ENCODE peak calls at places on chromosomes 3 and 15, in ten cellular contexts. T is esophagus squamous epithelium; G is OCI-LY7; S is CD8-positive, alpha-beta T cell; D is fibroblast of pulmonary artery; E is HCT116; F is lower leg skin; I is lower lobe of right lung; R is fibroblast of lung; K is GM06990. U is an unnamed sample.

GRCh38 chr15:25830844-25831443 is 32.2 kb downstream of the ATP10A start:
- DNase-seq in I (no peak), G (no peak), T (no peak), D (peak; percentile 85), K (no peak), S (no peak), F (no peak), E (no peak), R (peak; percentile 95), U (peak; percentile 87)

GRCh38 chr3:142993958-142994442 is 7.4 kb upstream of the U2SURP start:
- DNase-seq in K (no peak), S (peak; percentile 56), I (peak; percentile 65), G (peak; percentile 84), D (peak; percentile 88), R (peak; percentile 81), E (peak; percentile 59), T (no peak), F (no peak), U (no peak)

GRCh38 chr15:45456212-45457106 is 66.1 kb downstream of the SLC30A4 start:
- DNase-seq in S (peak; percentile 63), G (no peak), K (no peak), I (peak; percentile 57), D (peak; percentile 100), E (peak; percentile 90), R (peak; percentile 99), T (peak; percentile 14), F (peak; percentile 94), U (peak; percentile 98)

GRCh38 chr3:11201246-11202024 is 47.1 kb downstream of the HRH1 start:
- DNase-seq in T (no peak), I (no peak), K (no peak), F (no peak), R (peak; percentile 56), E (no peak), S (no peak), G (no peak), D (peak; percentile 85), U (peak; percentile 80)

GRCh38 chr15:94042163-94042954 is 189.0 kb upstream of the MCTP2 start:
- DNase-seq in T (no peak), G (no peak), S (no peak), F (no peak), D (peak; percentile 71), R (peak; percentile 64), E (no peak), I (no peak), K (no peak), U (no peak)

GRCh38 chr3:137110392-137110996 is 152.7 kb downstream of the IL20RB start:
- DNase-seq in T (no peak), K (no peak), G (peak; percentile 27), D (peak; percentile 49), E (peak; percentile 12), F (no peak), S (no peak), I (no peak), R (peak; percentile 39), U (no peak)

GRCh38 chr15:81098884-81099601 is 35.0 kb upstream of the CFAP161 start:
- DNase-seq in D (peak; percentile 76), K (no peak), R (no peak), I (peak; percentile 56), G (no peak), T (no peak), S (no peak), F (no peak), E (no peak), U (no peak)

GRCh38 chr3:43442872-43443395 is 156.6 kb downstream of the SNRK start:
- DNase-seq in T (no peak), I (no peak), K (no peak), S (no peak), R (no peak), D (no peak), E (no peak), F (no peak), G (no peak), U (no peak)

GRCh38 chr15:85500060-85500708 is 119.8 kb downstream of the AKAP13 start:
- DNase-seq in F (no peak), D (no peak), T (no peak), G (peak; percentile 23), I (no peak), E (no peak), S (no peak), R (no peak), K (no peak), U (no peak)

GRCh38 chr3:168342946-168343856 is 247.5 kb upstream of the GOLIM4 start:
- DNase-seq in R (no peak), I (no peak), K (no peak), D (no peak), E (no peak), F (no peak), S (no peak), G (no peak), T (no peak), U (no peak)

GRCh38 chr3:120678984-120679383 is 3.1 kb downstream of the HGD start:
- DNase-seq in T (no peak), G (peak; percentile 27), E (no peak), D (no peak), F (no peak), I (no peak), S (no peak), R (no peak), K (no peak), U (no peak)

GRCh38 chr3:59480486-59480995 is 430.7 kb upstream of the CFAP20DC start:
- DNase-seq in I (no peak), K (peak; percentile 49), E (no peak), D (peak; percentile 26), S (no peak), R (peak; percentile 57), T (no peak), F (no peak), G (no peak), U (no peak)

GRCh38 chr3:41158947-41159346 is 40.4 kb upstream of the CTNNB1 start:
- DNase-seq in G (no peak), F (no peak), D (peak; percentile 20), I (no peak), T (no peak), K (no peak), S (no peak), E (no peak), R (no peak), U (no peak)

GRCh38 chr3:77081240-77081661 is 41.4 kb downstream of the ROBO2 start:
- DNase-seq in S (no peak), R (peak; percentile 77), T (no peak), K (no peak), E (no peak), I (no peak), D (peak; percentile 37), F (no peak), G (no peak), U (peak; percentile 67)

GRCh38 chr3:141228385-141228784 is 3.2 kb upstream of the PXYLP1 start:
- DNase-seq in F (no peak), I (no peak), T (no peak), E (no peak), G (no peak), D (no peak), S (no peak), R (no peak), K (no peak), U (no peak)

GRCh38 chr15:100809151-100809550 is 70.5 kb upstream of the ALDH1A3 start:
- DNase-seq in D (peak; percentile 15), G (no peak), S (no peak), F (no peak), T (no peak), E (no peak), R (no peak), K (no peak), I (no peak), U (no peak)

GRCh38 chr15:58951388-58952060 is 18.0 kb upstream of the SLTM start:
- DNase-seq in E (peak; percentile 24), S (no peak), I (no peak), T (no peak), F (no peak), G (no peak), R (peak; percentile 93), D (peak; percentile 86), K (no peak), U (no peak)

GRCh38 chr15:78830514-78831228 is 19.4 kb upstream of the ADAMTS7 start:
- DNase-seq in F (no peak), I (peak; percentile 41), D (no peak), E (no peak), R (no peak), K (peak; percentile 30), S (peak; percentile 21), T (no peak), G (peak; percentile 25), U (no peak)

DNA sequence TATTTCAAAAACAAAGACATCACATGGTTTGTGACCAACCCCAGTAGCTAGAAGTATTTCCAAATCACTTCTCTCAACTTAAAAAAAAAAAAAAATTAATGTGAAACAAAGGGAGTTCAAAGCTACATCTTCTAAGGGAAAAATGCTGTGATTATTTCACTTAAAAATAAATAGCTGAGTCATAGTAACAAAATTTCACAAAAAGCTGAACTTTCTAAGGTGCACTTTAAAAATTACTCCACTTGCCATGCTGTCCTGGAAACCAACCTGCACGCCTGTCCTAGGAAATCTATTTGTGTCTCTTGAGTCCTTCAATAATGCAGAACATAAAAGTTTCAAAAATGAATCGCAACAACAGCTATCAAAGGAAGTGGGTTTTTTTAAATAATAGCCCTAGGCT is 1.8 kb downstream of the ACAP2 start:
- DNase-seq in I (no peak), G (no peak), S (no peak), D (peak; percentile 32), K (no peak), T (no peak), F (no peak), R (no peak), E (no peak), U (no peak)
- H3K4me3 ChIP-seq in I (peak overlapping the region; percentile 92), G (peak overlapping the region; percentile 79), S (peak overlapping the region; percentile 82), D (peak overlapping the region; percentile 73), K (peak overlapping the region; percentile 90), T (peak overlapping the region; percentile 100), F (no peak overlapping the region), R (peak overlapping the region; percentile 65), E (peak overlapping the region; percentile 80), U (peak overlapping the region; percentile 84)

GRCh38 chr15:43777293-43777819 is 590 bp upstream of the ELL3 start:
- DNase-seq in R (peak; percentile 70), F (peak; percentile 97), I (peak; percentile 88), D (peak; percentile 75), S (peak; percentile 82), K (peak; percentile 95), E (peak; percentile 77), T (no peak), G (peak; percentile 87), U (peak; percentile 90)
- TF ChIP-seq CTCF in R (peak; percentile 59), F (no peak), I (peak; percentile 79), D (peak; percentile 84), S (peak; percentile 82), K (peak; percentile 79), E (peak; percentile 60), T (peak; percentile 82), G (peak; percentile 89), U (peak; percentile 98)

DNA sequence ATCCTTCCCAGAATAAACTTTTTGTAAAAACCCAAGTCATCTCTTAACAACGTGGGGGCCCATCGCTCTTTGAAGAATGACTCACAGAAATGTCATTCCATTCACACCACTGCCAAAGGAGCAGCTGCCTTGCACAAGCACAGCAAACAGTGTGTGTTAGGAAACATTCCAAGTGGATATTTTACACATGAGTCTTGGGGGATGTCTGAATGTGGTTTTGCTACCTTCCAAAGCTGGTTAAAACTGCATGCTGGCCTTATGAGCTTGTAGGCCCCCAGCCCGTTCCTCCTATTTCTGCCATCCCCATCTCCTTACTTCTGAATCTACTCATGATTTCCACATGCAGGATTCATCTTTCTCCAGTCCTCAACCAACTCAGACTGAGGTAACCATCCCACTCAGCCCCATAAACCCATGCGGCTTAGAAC is 130.8 kb downstream of the CPNE4 start:
- DNase-seq in E (no peak), G (no peak), D (peak; percentile 96), K (no peak), F (no peak), S (no peak), T (no peak), R (peak; percentile 98), I (no peak), U (peak; percentile 66)
- H3K4me3 ChIP-seq in E (no peak overlapping the region), G (no peak overlapping the region), D (no peak overlapping the region), K (no peak overlapping the region), F (no peak overlapping the region), S (no peak overlapping the region), T (no peak overlapping the region), R (no peak overlapping the region), I (no peak overlapping the region), U (no peak overlapping the region)

GRCh38 chr3:174342941-174343431 is 516.1 kb upstream of the NAALADL2 start:
- DNase-seq in R (peak; percentile 44), F (no peak), E (no peak), D (peak; percentile 23), T (no peak), S (no peak), G (no peak), K (no peak), I (no peak), U (no peak)
- TF ChIP-seq CTCF in R (no peak), F (no peak), E (no peak), D (no peak), T (no peak), S (no peak), G (no peak), K (no peak), I (no peak), U (no peak)